ENCODE peak calls at places on chromosome 12, in four cellular contexts. T, W, Y and B are unnamed samples.

GRCh38 chr12:89529738-89530137 is 3.9 kb upstream of the POC1B start:
- DNase-seq in W (no peak), T (no peak), Y (no peak), B (no peak)

GRCh38 chr12:15122349-15122748 is 98.9 kb downstream of the RERG start:
- DNase-seq in T (no peak), W (no peak), Y (no peak), B (no peak)

GRCh38 chr12:90331262-90331661 is 622.6 kb upstream of the ATP2B1 start:
- DNase-seq in Y (no peak), W (no peak), T (no peak), B (no peak)

GRCh38 chr12:28027947-28028724 is 55.6 kb upstream of the PTHLH start:
- DNase-seq in W (no peak), T (no peak), Y (no peak), B (no peak)

GRCh38 chr12:120489018-120489417 is 6.9 kb upstream of the DYNLL1 start:
- DNase-seq in T (no peak), W (no peak), Y (peak; percentile 48), B (no peak)

GRCh38 chr12:38149395-38150073 is 167.0 kb upstream of the ALG10B start:
- DNase-seq in W (no peak), T (no peak), Y (peak; percentile 9), B (no peak)

GRCh38 chr12:82857276-82857675 is 170.6 kb downstream of the TMTC2 start:
- DNase-seq in W (no peak), Y (no peak), T (no peak), B (no peak)

GRCh38 chr12:16495196-16495595 is 110.8 kb downstream of the LMO3 start:
- DNase-seq in T (no peak), W (no peak), Y (no peak), B (no peak)

GRCh38 chr12:22046090-22046967 is at the start of gene CMAS:
- DNase-seq in Y (peak; percentile 87), T (peak; percentile 83), W (peak; percentile 28), B (peak; percentile 25)

GRCh38 chr12:63930971-63931370 is 86.5 kb downstream of the SRGAP1 start:
- DNase-seq in Y (no peak), W (no peak), T (no peak), B (no peak)

GRCh38 chr12:30874455-30875313 is 51.9 kb upstream of the TSPAN11 start:
- DNase-seq in T (no peak), Y (no peak), W (no peak), B (no peak)

GRCh38 chr12:12505544-12506501 is 56.8 kb downstream of the DUSP16 start:
- DNase-seq in T (no peak), W (no peak), Y (no peak), B (no peak)

GRCh38 chr12:49790741-49791140 is 37.5 kb downstream of the NCKAP5L start:
- DNase-seq in Y (no peak), T (no peak), W (no peak), B (no peak)

GRCh38 chr12:114476159-114476558 is 70.2 kb upstream of the TBX5 start:
- DNase-seq in Y (no peak), W (no peak), T (no peak), B (no peak)

GRCh38 chr12:24997970-24998582 is 49.2 kb upstream of the BCAT1 start:
- DNase-seq in T (no peak), Y (no peak), W (no peak), B (no peak)

GRCh38 chr12:6664902-6665301 is 2.0 kb upstream of the ING4 start:
- DNase-seq in T (no peak), W (no peak), Y (no peak), B (no peak)

GRCh38 chr12:617304-617915 is 45.8 kb downstream of the NINJ2 start:
- DNase-seq in Y (no peak), T (peak; percentile 88), W (no peak), B (no peak)

GRCh38 chr12:66132408-66132807 is 1.9 kb upstream of the LLPH start:
- DNase-seq in Y (no peak), W (no peak), T (no peak), B (no peak)

GRCh38 chr12:49783917-49784676 is 42.7 kb downstream of the TMBIM6 start:
- DNase-seq in T (no peak), Y (no peak), W (no peak), B (no peak)

GRCh38 chr12:27807063-27807703 is 27.1 kb upstream of the MANSC4 start:
- DNase-seq in T (no peak), W (no peak), Y (no peak), B (no peak)

GRCh38 chr12:22993639-22994038 is 368.7 kb downstream of the ETNK1 start:
- DNase-seq in W (no peak), T (no peak), Y (no peak), B (no peak)

GRCh38 chr12:106913456-106913855 is 42.3 kb upstream of the TMEM263 start:
- DNase-seq in Y (no peak), T (no peak), W (no peak), B (no peak)

GRCh38 chr12:19273482-19274330 is 144.2 kb downstream of the PLEKHA5 start:
- DNase-seq in W (no peak), Y (peak; percentile 59), T (no peak), B (peak; percentile 17)

GRCh38 chr12:93570552-93571359 is 1.7 kb upstream of the SOCS2 start:
- DNase-seq in T (peak; percentile 97), Y (peak; percentile 97), W (peak; percentile 62), B (peak; percentile 81)

GRCh38 chr12:94971923-94972322 is 31.6 kb downstream of the NDUFA12 start:
- DNase-seq in Y (no peak), T (no peak), W (no peak), B (no peak)

GRCh38 chr12:40921563-40922163 is 229.4 kb downstream of the CNTN1 start:
- DNase-seq in W (no peak), T (no peak), Y (no peak), B (no peak)

GRCh38 chr12:68911197-68911718 is 21.7 kb downstream of the CPM start:
- DNase-seq in W (no peak), Y (no peak), T (no peak), B (no peak)

GRCh38 chr12:25675808-25676207 is 122.7 kb upstream of the LMNTD1 start:
- DNase-seq in Y (no peak), W (no peak), T (no peak), B (no peak)

GRCh38 chr12:130859128-130859527 is 12.7 kb upstream of the RAN start:
- DNase-seq in W (no peak), Y (no peak), T (no peak), B (no peak)

GRCh38 chr12:46473634-46474201 is 101.1 kb upstream of the SLC38A2 start:
- DNase-seq in T (peak; percentile 72), Y (peak; percentile 81), W (no peak), B (peak; percentile 53)

GRCh38 chr12:121829250-121829918 is 25.6 kb downstream of the SETD1B start:
- DNase-seq in Y (no peak), T (no peak), W (no peak), B (no peak)

GRCh38 chr12:53867216-53868012 is 71.2 kb upstream of the HOXC13 start:
- DNase-seq in T (no peak), W (no peak), Y (no peak), B (no peak)
- H3K27me3 ChIP-seq in T (peaks cover 4% of the 10 kb centered on the region), W (no peaks in the 10 kb centered on the region), Y (no peaks in the 10 kb centered on the region), B (no peaks in the 10 kb centered on the region)

GRCh38 chr12:48197967-48198618 is 5.0 kb downstream of the OR10AD1 start:
- DNase-seq in Y (peak; percentile 97), T (peak; percentile 99), W (peak; percentile 90), B (peak; percentile 97)

GRCh38 chr12:48197549-48197966 is 5.5 kb downstream of the OR10AD1 start:
- DNase-seq in Y (peak; percentile 52), T (no peak), W (no peak), B (no peak)

GRCh38 chr12:48199784-48200198 is 3.3 kb downstream of the OR10AD1 start:
- DNase-seq in T (no peak), W (no peak), Y (no peak), B (no peak)

GRCh38 chr12:48198985-48199384 is 4.1 kb downstream of the OR10AD1 start:
- DNase-seq in T (no peak), W (no peak), Y (no peak), B (no peak)

GRCh38 chr12:48198619-48198973 is 4.5 kb downstream of the OR10AD1 start:
- DNase-seq in T (peak; percentile 64), W (no peak), Y (peak; percentile 52), B (no peak)
- H3K27me3 ChIP-seq in T (no peaks in the 10 kb centered on the region), W (no peaks in the 10 kb centered on the region), Y (no peaks in the 10 kb centered on the region), B (no peaks in the 10 kb centered on the region)

DNA sequence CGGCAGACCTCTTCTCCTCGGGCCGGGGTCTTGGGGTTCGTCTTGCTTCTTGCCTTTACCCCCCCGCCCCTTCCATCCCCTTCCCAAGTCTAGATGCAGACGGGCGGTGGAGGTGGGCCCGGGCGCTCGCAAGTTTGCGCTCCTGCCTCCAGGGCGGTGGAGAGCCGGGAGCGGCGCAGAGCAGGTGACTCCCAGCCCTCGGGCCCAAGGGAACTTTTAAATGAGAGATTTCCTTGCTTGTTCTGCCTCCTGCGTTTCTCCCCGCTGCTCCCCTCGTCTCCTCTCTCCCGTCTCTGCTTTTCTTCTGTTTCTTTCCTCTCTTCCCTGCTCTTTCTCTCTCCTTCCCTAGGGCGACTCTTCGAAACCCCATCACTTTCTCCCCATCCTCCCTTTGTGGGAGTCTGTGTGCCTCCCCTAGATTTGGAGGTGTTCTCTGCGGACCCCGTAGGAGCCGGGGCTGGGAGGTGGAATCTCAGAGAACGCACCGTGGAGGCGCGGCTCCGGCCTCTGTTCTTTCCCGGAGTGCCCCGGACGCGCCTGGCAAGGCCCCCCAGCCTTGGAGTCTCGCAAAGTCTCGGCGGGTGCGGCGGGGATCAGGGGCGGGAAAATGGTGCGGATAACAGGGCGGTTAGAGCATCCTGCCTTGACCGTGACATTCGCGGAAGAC is 114.7 kb upstream of the MYL2 start:
- DNase-seq in Y (no peak), W (no peak), T (no peak), B (no peak)
- H3K27me3 ChIP-seq in Y (peaks cover 38% of the 10 kb centered on the region), W (peaks cover 7% of the 10 kb centered on the region), T (peaks cover 87% of the 10 kb centered on the region), B (peaks cover 7% of the 10 kb centered on the region)

GRCh38 chr12:54463484-54463883 is 9.9 kb downstream of the GTSF1 start:
- DNase-seq in W (no peak), Y (no peak), T (no peak), B (no peak)

GRCh38 chr12:54463034-54463433 is 10.4 kb downstream of the GTSF1 start:
- DNase-seq in T (no peak), Y (no peak), W (no peak), B (no peak)

GRCh38 chr12:54460317-54460935 is 13.0 kb downstream of the GTSF1 start:
- DNase-seq in T (no peak), W (no peak), Y (no peak), B (no peak)

GRCh38 chr12:54455760-54456469 is 17.5 kb downstream of the GTSF1 start:
- DNase-seq in W (no peak), T (no peak), Y (no peak), B (no peak)

GRCh38 chr12:54459355-54459754 is 14.0 kb downstream of the GTSF1 start:
- DNase-seq in T (no peak), W (no peak), Y (no peak), B (no peak)
- H3K27me3 ChIP-seq in T (peaks cover 3% of the 10 kb centered on the region), W (no peaks in the 10 kb centered on the region), Y (no peaks in the 10 kb centered on the region), B (no peaks in the 10 kb centered on the region)

DNA sequence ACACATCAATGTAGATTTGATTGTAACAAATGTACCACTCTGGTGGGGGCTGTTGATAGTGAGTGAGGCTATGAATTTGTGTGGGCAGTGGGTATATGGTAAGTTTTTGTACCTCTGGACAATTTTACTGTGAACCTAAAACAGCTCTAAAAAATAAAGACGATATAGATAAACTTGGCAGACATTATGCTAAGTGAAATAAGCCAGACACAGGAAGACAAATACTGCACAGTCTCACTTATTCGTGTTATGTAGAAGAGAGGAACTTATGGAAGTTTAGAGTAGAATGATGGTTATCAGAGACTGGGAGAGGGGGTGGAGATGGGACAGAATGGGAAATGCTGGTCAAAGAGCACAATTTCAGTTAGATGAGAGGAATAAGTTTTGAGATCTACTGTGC is 8.7 kb downstream of the KRT6C start:
- DNase-seq in Y (no peak), T (no peak), W (no peak), B (no peak)
- H3K27me3 ChIP-seq in Y (no peaks in the 10 kb centered on the region), T (peaks cover 4% of the 10 kb centered on the region), W (no peaks in the 10 kb centered on the region), B (no peaks in the 10 kb centered on the region)